ENCODE peak calls at places on chromosomes 5 and 9, in five cellular contexts. Q, P, D, R and M are unnamed samples.

GRCh38 chr5:1930880-1931589 is 48.3 kb upstream of the IRX4 start:
- DNase-seq in Q (peak), P (peak), D (peak), R (peak), M (no peak)

GRCh38 chr5:80837679-80838078 is 122.5 kb upstream of the RASGRF2 start:
- DNase-seq in Q (no peak), P (no peak), D (no peak), R (no peak), M (peak)

GRCh38 chr5:173629628-173630027 is 13.2 kb upstream of the BOD1 start:
- DNase-seq in Q (peak), P (peak), D (peak), R (peak), M (peak)

GRCh38 chr9:131310833-131311554 is 21.5 kb downstream of the PLPP7 start:
- DNase-seq in Q (no peak), P (peak), D (no peak), R (no peak), M (no peak)

GRCh38 chr5:100430268-100430900 is 104.8 kb upstream of the FAM174A start:
- DNase-seq in Q (peak), P (peak), D (peak), R (peak), M (peak)

GRCh38 chr5:111072949-111073682 is 1.6 kb downstream of the TSLP start:
- DNase-seq in Q (peak), P (peak), D (peak), R (peak), M (peak)

GRCh38 chr9:69122086-69122390 is 52.0 kb upstream of the TJP2 start:
- DNase-seq in Q (peak), P (peak), D (peak), R (peak), M (peak)

GRCh38 chr5:45694255-45694834 is 1.8 kb downstream of the HCN1 start:
- DNase-seq in Q (peak), P (peak), D (peak), R (no peak), M (no peak)

GRCh38 chr9:21709464-21710058 is 92.9 kb upstream of the MTAP start:
- DNase-seq in Q (peak), P (peak), D (peak), R (peak), M (peak)

GRCh38 chr5:119063579-119064379 is 7.1 kb upstream of the DMXL1 start:
- DNase-seq in Q (no peak), P (no peak), D (no peak), R (no peak), M (peak)

GRCh38 chr5:124839371-124839998 is 93.0 kb upstream of the ZNF608 start:
- DNase-seq in Q (no peak), P (no peak), D (no peak), R (no peak), M (no peak)

GRCh38 chr5:14142202-14142855 is 813 bp upstream of the TRIO start:
- DNase-seq in Q (peak), P (no peak), D (no peak), R (no peak), M (no peak)

GRCh38 chr5:31361906-31362900 is 168.7 kb downstream of the CDH6 start:
- DNase-seq in Q (no peak), P (no peak), D (no peak), R (no peak), M (no peak)

GRCh38 chr9:111868475-111868874 is 28.1 kb upstream of the UGCG start:
- DNase-seq in Q (no peak), P (no peak), D (no peak), R (no peak), M (no peak)

GRCh38 chr5:89204766-89205165 is 321.8 kb upstream of the MEF2C start:
- DNase-seq in Q (no peak), P (no peak), D (no peak), R (no peak), M (no peak)

GRCh38 chr9:5719546-5719945 is 90.6 kb downstream of the RIC1 start:
- DNase-seq in Q (no peak), P (no peak), D (no peak), R (no peak), M (no peak)

GRCh38 chr9:70477907-70478480 is 63.5 kb upstream of the KLF9 start:
- DNase-seq in Q (no peak), P (no peak), D (no peak), R (no peak), M (no peak)

GRCh38 chr5:152331006-152331405 is 74.1 kb downstream of the NMUR2 start:
- DNase-seq in Q (no peak), P (no peak), D (no peak), R (no peak), M (no peak)

GRCh38 chr9:129887210-129888084 is 52.2 kb downstream of the USP20 start:
- DNase-seq in Q (no peak), P (no peak), D (no peak), R (no peak), M (no peak)

DNA sequence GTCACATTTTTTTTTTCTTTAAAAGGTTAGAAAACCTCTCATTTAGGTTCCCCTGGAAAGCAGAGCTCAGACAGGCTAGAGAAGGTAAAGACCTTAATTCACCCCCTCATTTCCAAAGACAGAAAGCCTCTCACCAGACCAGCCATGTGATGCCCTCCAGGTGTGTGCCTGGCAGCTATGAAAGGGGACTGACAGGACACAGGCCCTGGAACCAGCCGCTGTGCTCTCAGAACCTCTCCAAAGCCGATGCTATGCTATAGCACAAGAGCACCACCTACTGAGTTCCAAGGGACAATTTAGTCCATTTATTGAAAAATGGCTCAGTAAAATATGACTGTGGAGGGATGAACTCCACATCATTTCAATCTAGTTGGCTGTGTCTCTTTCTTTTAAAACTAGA is 48.8 kb downstream of the FANCC start:
- DNase-seq in Q (no peak), P (peak), D (no peak), R (no peak), M (no peak)
- TF ChIP-seq CTCF in Q (no peak), P (peak), D (no peak), R (peak), M (peak)

GRCh38 chr9:112970939-112971338 is 41.1 kb downstream of the ZNF883 start:
- DNase-seq in Q (no peak), P (no peak), D (no peak), R (no peak), M (no peak)
- TF ChIP-seq CTCF in Q (no peak), P (no peak), D (no peak), R (no peak), M (no peak)

GRCh38 chr5:135883026-135883425 is 12.6 kb downstream of the IL9 start:
- DNase-seq in Q (no peak), P (no peak), D (no peak), R (no peak), M (no peak)

GRCh38 chr5:135881244-135881643 is 14.4 kb downstream of the IL9 start:
- DNase-seq in Q (no peak), P (no peak), D (no peak), R (no peak), M (no peak)

GRCh38 chr5:135885031-135885430 is 10.6 kb downstream of the IL9 start:
- DNase-seq in Q (no peak), P (no peak), D (no peak), R (no peak), M (no peak)

GRCh38 chr5:135880801-135881200 is 14.8 kb downstream of the IL9 start:
- DNase-seq in Q (no peak), P (no peak), D (no peak), R (no peak), M (no peak)

GRCh38 chr5:135883441-135883840 is 12.2 kb downstream of the IL9 start:
- DNase-seq in Q (no peak), P (no peak), D (no peak), R (no peak), M (peak)
- TF ChIP-seq CTCF in Q (no peak), P (peak), D (no peak), R (no peak), M (peak)

GRCh38 chr9:2600307-2600706 is 21.3 kb upstream of the VLDLR start:
- DNase-seq in Q (no peak), P (no peak), D (no peak), R (no peak), M (no peak)
- TF ChIP-seq CTCF in Q (peak), P (peak), D (no peak), R (no peak), M (no peak)

GRCh38 chr5:149550608-149551226 is 522 bp downstream of the CSNK1A1 start:
- DNase-seq in Q (no peak), P (peak), D (no peak), R (no peak), M (peak)

GRCh38 chr5:149550267-149550582 is 1.0 kb downstream of the CSNK1A1 start:
- DNase-seq in Q (no peak), P (no peak), D (no peak), R (no peak), M (no peak)

GRCh38 chr5:149552038-149552494 is 827 bp upstream of the CSNK1A1 start:
- DNase-seq in Q (no peak), P (no peak), D (no peak), R (no peak), M (no peak)

GRCh38 chr5:149552761-149553160 is 1.5 kb upstream of the CSNK1A1 start:
- DNase-seq in Q (no peak), P (no peak), D (no peak), R (no peak), M (no peak)

DNA sequence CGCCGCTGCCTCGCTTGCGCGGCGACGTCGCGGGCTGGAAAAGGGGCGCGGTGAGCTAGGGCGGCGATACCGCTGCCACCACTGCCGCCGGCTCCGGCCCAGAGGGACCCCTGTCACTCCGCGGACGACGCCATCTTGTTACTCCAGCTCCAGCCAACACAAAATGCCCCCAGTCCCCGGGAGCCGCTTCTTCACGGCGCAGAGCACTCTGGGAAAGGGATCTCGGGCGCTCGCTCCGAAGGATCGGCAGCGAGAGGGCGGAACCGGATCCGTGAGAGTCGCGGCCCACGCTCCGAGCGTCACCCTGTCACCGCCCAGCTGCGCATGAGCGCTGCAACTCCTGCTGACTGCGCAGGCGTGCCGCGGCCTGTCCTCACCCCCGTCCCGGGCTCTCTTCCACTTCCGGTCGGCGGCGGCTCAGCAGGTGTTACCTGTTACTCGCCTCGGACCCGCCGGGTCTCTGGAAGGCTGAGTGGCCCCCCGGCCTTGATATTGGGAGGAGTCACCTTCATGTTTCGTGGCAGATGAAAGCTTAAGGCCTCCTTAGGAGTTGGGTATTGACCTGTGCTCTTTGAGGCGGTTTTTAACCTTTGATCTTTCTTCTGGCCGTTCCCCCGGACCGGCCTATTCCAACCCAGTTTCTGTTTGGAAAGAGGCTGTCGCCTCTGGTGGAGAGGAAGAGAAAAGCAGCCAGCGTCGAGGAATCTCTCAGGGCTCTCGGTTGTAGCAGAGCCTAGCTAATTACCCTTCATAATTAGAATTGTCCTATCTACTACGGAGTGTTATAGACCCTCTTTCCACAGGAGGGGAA is at the start of gene CSNK1A1:
- DNase-seq in Q (peak), P (peak), D (peak), R (peak), M (peak)
- TF ChIP-seq CTCF in Q (peak), P (peak), D (peak), R (peak), M (peak)

GRCh38 chr9:124968238-124968637 is 27.4 kb upstream of the GOLGA1 start:
- DNase-seq in Q (no peak), P (no peak), D (no peak), R (no peak), M (no peak)

GRCh38 chr9:124969401-124969800 is 28.5 kb upstream of the GOLGA1 start:
- DNase-seq in Q (no peak), P (no peak), D (no peak), R (no peak), M (no peak)

GRCh38 chr9:124973807-124974206 is 32.9 kb upstream of the GOLGA1 start:
- DNase-seq in Q (no peak), P (no peak), D (no peak), R (no peak), M (no peak)

GRCh38 chr9:124975131-124975530 is 34.2 kb upstream of the GOLGA1 start:
- DNase-seq in Q (no peak), P (no peak), D (no peak), R (no peak), M (no peak)

DNA sequence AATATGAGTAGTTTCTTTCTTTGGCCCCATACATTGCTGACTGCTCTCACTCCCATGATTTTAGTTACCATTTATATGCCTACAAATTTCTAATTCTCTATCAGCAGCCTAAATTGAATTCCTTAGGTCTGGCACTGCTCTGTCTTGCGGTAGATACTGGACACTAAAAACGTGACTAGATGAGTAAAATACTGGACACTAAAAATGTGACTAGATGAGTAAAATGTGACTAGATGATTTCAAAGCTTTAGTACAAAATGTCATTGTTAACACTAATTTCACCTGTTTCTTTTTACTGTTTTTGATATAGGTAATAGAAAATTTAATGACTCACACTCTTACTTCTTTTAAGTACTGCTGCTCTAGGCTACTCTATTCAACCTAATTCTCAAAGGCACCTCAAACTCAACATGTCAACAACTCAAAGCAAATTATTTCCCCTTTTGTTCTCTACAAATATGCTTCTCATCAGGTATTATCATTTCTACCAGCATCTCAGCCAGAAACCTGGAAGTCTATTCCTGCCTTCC is 31.4 kb upstream of the GOLGA1 start:
- DNase-seq in Q (no peak), P (no peak), D (no peak), R (no peak), M (no peak)
- TF ChIP-seq CTCF in Q (no peak), P (no peak), D (no peak), R (no peak), M (no peak)

DNA sequence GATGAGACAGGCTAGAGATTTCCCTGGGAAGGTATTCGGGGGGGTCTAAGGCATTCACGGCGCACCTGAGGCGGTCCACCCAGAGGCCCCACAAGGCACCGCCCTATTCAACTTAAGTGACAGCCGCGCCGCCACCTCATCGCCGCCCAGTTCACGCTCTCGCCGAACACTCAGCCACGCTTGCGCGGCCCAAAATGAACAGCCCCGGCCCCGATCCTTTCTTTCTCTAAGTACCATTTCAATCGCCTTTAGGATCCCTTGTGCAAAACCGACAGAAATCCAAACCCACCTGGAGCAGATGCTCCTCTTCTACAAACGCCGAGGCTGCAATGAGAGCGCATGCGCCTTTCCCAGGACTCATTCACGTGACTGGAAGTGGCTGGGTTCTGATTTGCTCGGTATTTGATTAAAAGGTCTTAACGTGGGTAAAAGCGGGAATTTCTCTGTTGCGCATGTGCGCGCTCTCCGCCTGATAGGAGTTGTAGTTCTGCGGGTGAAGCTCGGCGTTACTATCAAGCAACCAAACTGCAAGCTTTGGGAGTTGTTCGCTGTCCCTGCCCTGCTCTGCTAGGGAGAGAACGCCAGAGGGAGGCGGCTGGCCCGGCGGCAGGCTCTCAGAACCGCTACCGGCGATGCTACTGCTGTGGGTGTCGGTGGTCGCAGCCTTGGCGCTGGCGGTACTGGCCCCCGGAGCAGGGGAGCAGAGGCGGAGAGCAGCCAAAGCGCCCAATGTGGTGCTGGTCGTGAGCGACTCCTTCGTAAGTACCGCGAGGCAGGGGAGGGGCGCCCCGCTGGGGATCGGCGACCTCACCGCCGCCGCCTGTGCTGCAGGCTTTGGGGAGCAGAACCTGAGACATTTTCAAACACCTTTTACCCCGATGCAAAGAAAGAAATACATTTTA is at the start of the genes ARSK and SKIC3:
- DNase-seq in Q (peak), P (peak), D (peak), R (peak), M (peak)
- TF ChIP-seq CTCF in Q (peak), P (peak), D (peak), R (peak), M (peak)

GRCh38 chr5:95646569-95647330 is at the start of gene RFESD:
- DNase-seq in Q (peak), P (peak), D (peak), R (peak), M (peak)
- TF ChIP-seq CTCF in Q (no peak), P (peak), D (no peak), R (peak), M (no peak)